ENCODE peak calls at places on chromosomes 3 and 15, in seven cellular contexts. F is psoas muscle, Q is IMR-90, U is tibial nerve, E is sigmoid colon, R is breast epithelium, X is SK-N-SH. D is an unnamed sample.

GRCh38 chr3:16300881-16301359 is 35.9 kb downstream of the OXNAD1 start:
- DNase-seq in Q (no peak), E (no peak), U (no peak), X (no peak), F (no peak), R (no peak), D (no peak)

GRCh38 chr3:63146154-63146553 is 132.0 kb upstream of the SYNPR start:
- DNase-seq in E (no peak), R (no peak), Q (no peak), F (no peak), X (no peak), U (no peak), D (no peak)

GRCh38 chr3:94115482-94115881 is 52.6 kb downstream of the NSUN3 start:
- DNase-seq in U (peak), X (peak), E (no peak), Q (peak), R (no peak), F (no peak), D (peak)

GRCh38 chr3:73037369-73037699 is 24.1 kb upstream of the EBLN2 start:
- DNase-seq in R (no peak), X (no peak), F (no peak), U (no peak), E (no peak), Q (peak), D (peak)

GRCh38 chr15:62067448-62068044 is 769 bp downstream of the C2CD4A start:
- DNase-seq in F (peak), E (peak), U (no peak), R (no peak), X (peak), Q (no peak), D (no peak)

GRCh38 chr15:35674873-35675781 is 129.2 kb upstream of the DPH6 start:
- DNase-seq in X (peak), R (no peak), U (peak), E (no peak), Q (peak), F (no peak), D (peak)

GRCh38 chr3:67241084-67241483 is 243.0 kb downstream of the KBTBD8 start:
- DNase-seq in E (no peak), Q (no peak), F (no peak), U (no peak), R (no peak), X (no peak), D (no peak)

GRCh38 chr15:66459818-66460615 is 37.5 kb downstream of the SNAPC5 start:
- DNase-seq in Q (peak), F (no peak), U (no peak), X (no peak), R (no peak), E (no peak), D (peak)

GRCh38 chr3:185021326-185021725 is 131.5 kb downstream of the C3orf70 start:
- DNase-seq in Q (peak), F (no peak), X (no peak), R (no peak), E (no peak), U (no peak), D (no peak)

GRCh38 chr15:28271697-28272250 is 50.2 kb downstream of the HERC2 start:
- DNase-seq in Q (no peak), X (no peak), F (no peak), R (no peak), U (no peak), E (no peak), D (no peak)

GRCh38 chr3:176574736-176575135 is 622.5 kb downstream of the TBL1XR1 start:
- DNase-seq in X (no peak), F (no peak), E (no peak), R (no peak), U (no peak), Q (no peak), D (no peak)

GRCh38 chr15:93152264-93152884 is 63.4 kb upstream of the RGMA start:
- DNase-seq in Q (no peak), E (no peak), F (no peak), R (no peak), U (no peak), X (no peak), D (no peak)

GRCh38 chr3:71226565-71227281 is 356.8 kb downstream of the FOXP1 start:
- DNase-seq in E (no peak), R (no peak), F (peak), U (no peak), Q (peak), X (no peak), D (peak)

GRCh38 chr3:23762214-23763039 is 43.3 kb upstream of the UBE2E1 start:
- DNase-seq in F (no peak), Q (no peak), R (no peak), E (no peak), U (no peak), X (peak), D (no peak)

GRCh38 chr3:2001306-2002108 is 97.2 kb upstream of the CNTN4 start:
- DNase-seq in E (no peak), R (no peak), Q (no peak), X (peak), U (no peak), F (no peak), D (no peak)

GRCh38 chr3:17982211-17982880 is 239.9 kb upstream of the TBC1D5 start:
- DNase-seq in E (no peak), Q (no peak), X (no peak), F (no peak), U (no peak), R (no peak), D (no peak)

DNA sequence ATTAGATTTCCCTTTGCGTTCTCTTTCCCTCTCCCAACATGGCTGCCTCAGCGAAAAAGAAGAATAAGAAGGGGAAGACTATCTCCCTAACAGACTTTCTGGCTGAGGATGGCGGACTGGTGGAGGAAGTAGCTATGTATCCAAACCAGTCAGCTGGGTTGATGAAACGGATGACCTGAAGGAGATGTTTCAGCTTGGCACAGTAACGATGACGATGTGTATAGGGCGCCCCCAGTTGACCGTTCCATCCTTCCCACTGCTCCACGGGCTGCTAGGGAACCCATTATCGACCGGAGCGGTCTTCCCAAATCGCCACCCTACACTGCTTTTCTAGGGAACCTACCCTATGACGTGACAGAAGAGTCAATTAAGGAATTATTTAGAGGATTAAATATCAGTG is 20.1 kb upstream of the PARP14 start:
- DNase-seq in R (no peak), E (no peak), U (no peak), Q (no peak), F (no peak), X (no peak), D (no peak)
- TF ChIP-seq CTCF in R (no peak), E (no peak), U (no peak), Q (no peak), F (no peak), X (no peak), D (no peak)

GRCh38 chr15:71288348-71288955 is 173.2 kb downstream of the THSD4 start:
- DNase-seq in U (no peak), Q (peak), R (no peak), F (no peak), E (no peak), X (no peak), D (no peak)
- H3K27ac ChIP-seq in U (no peak), Q (peak), R (peak), F (no peak), E (no peak), X (no peak), D (peak)

GRCh38 chr15:68372291-68372811 is 59.6 kb downstream of the ITGA11 start:
- DNase-seq in E (peak), R (no peak), Q (no peak), F (no peak), X (peak), U (no peak), D (peak)
- TF ChIP-seq CTCF in E (no peak), R (peak), Q (peak), F (peak), X (peak), U (no peak), D (peak)

GRCh38 chr3:40104441-40104840 is 205.1 kb upstream of the EIF1B start:
- DNase-seq in X (no peak), F (no peak), E (no peak), R (no peak), Q (no peak), U (no peak), D (no peak)
- H3K27ac ChIP-seq in X (no peak), F (no peak), E (no peak), R (no peak), Q (no peak), U (no peak), D (no peak)

GRCh38 chr15:56824174-56824573 is 90.9 kb upstream of the ZNF280D start:
- DNase-seq in F (no peak), E (no peak), U (no peak), Q (no peak), R (no peak), X (no peak), D (no peak)

GRCh38 chr15:56820333-56820732 is 87.0 kb upstream of the ZNF280D start:
- DNase-seq in R (no peak), U (no peak), F (no peak), E (no peak), Q (no peak), X (no peak), D (no peak)

GRCh38 chr15:56817690-56818089 is 84.4 kb upstream of the ZNF280D start:
- DNase-seq in F (no peak), Q (no peak), E (no peak), R (no peak), U (no peak), X (no peak), D (no peak)

GRCh38 chr15:56817266-56817665 is 84.0 kb upstream of the ZNF280D start:
- DNase-seq in Q (peak), R (no peak), E (no peak), U (no peak), F (no peak), X (no peak), D (peak)

DNA sequence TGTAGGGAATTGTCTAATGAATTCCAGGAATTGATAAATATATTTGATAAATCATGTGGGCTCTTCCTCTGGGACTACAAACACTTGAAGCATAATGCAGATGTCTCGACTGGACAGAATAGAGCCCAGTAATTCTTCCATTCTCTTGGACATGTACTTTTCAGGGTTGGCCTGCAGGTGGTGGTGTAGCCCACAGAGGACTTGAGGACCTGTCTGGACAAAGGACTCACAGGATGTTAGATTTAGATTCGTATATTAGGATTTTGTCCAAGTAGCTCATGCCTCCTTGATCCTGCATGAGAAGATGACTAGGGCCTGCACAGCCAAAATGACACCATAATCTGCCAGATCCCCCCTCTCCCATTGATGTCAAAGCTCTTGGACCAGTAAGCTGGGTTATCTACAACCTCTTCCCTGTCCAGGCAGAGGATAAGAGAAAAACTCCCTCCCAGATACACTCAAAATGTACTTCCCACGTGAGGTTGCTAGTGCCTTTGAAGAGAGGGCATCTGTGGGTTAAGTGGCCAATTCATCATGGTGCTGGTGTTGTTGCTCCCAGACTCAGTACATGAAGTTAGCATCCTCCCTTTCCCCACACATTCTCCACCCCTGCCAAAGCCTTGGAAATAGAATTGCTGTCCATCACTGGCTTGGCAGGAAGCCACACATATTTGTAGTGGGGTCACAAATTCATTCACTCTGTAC is 88.6 kb upstream of the ZNF280D start:
- DNase-seq in U (no peak), X (peak), R (peak), Q (peak), F (peak), E (peak), D (peak)
- TF ChIP-seq CTCF in U (peak), X (peak), R (peak), Q (peak), F (peak), E (peak), D (peak)

GRCh38 chr15:74265046-74265639 is 29.0 kb downstream of the CCDC33 start:
- DNase-seq in U (no peak), Q (peak), X (no peak), F (peak), E (no peak), R (no peak), D (no peak)
- H3K27ac ChIP-seq in U (no peak), Q (no peak), X (no peak), F (no peak), E (no peak), R (no peak), D (no peak)

GRCh38 chr3:7630351-7630911 is 769.5 kb downstream of the GRM7 start:
- DNase-seq in R (no peak), F (no peak), U (no peak), Q (no peak), E (no peak), X (peak), D (no peak)

GRCh38 chr3:7632305-7632704 is 771.4 kb downstream of the GRM7 start:
- DNase-seq in E (no peak), X (no peak), Q (no peak), F (no peak), U (no peak), R (no peak), D (no peak)

GRCh38 chr3:7630925-7631324 is 770.0 kb downstream of the GRM7 start:
- DNase-seq in F (no peak), E (peak), U (no peak), Q (no peak), X (peak), R (no peak), D (peak)
- TF ChIP-seq CTCF in F (no peak), E (no peak), U (no peak), Q (no peak), X (no peak), R (no peak), D (peak)

DNA sequence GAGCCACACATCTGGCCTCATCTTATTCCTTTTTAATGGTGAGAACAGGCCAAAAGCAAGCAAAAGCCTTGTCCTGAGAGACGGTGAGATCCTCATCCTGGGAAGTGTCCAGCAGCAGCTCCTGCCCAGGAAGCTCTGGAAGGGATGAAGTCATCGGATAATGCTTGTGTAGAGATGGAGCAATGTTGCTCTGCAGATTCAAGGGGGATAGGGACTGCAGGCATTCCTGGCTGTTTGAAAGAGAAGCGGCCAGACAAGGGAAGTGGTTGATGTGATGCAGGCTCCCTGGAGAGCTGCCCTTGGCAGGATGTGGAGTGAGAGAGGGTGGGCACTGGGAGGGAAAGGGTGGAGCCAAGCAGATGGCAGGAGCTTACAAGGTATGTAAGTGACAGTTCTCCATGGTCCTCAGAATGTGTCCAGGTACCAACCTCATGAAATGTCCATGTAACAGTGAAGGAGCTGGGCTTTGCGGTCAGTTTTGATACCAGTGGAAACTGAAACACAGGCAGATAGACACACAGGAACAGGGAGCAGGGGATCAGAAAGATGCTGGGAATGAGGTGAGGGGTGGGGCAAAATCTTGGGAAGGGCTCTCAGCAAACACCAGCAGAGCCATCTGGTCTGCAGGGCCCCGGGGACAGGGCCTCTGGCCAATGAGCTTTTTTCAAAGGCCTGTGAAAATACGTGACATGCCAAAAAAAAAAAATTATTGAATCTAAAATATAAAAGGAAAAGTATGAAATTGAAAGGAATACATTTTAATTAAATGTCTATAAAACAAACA is 32.2 kb upstream of the LACTB start:
- DNase-seq in F (peak), X (peak), E (peak), R (no peak), U (peak), Q (peak), D (peak)
- H3K27ac ChIP-seq in F (no peak), X (peak), E (peak), R (no peak), U (peak), Q (peak), D (peak)

GRCh38 chr3:140972833-140973232 is 31.2 kb downstream of the SLC25A36 start:
- DNase-seq in F (no peak), X (no peak), Q (peak), R (no peak), U (no peak), E (no peak), D (no peak)
- TF ChIP-seq CTCF in F (peak), X (peak), Q (peak), R (peak), U (no peak), E (no peak), D (peak)

GRCh38 chr3:34189133-34189532 is 390.7 kb downstream of the PDCD6IP start:
- DNase-seq in Q (no peak), R (no peak), X (no peak), E (no peak), F (no peak), U (no peak), D (no peak)

GRCh38 chr3:34180532-34180931 is 382.1 kb downstream of the PDCD6IP start:
- DNase-seq in F (no peak), R (no peak), Q (no peak), E (no peak), X (no peak), U (no peak), D (no peak)

GRCh38 chr3:34183114-34183513 is 384.7 kb downstream of the PDCD6IP start:
- DNase-seq in U (no peak), Q (no peak), X (no peak), R (no peak), E (no peak), F (no peak), D (no peak)

GRCh38 chr3:34183581-34184313 is 385.3 kb downstream of the PDCD6IP start:
- DNase-seq in R (no peak), X (no peak), Q (no peak), F (no peak), E (no peak), U (no peak), D (no peak)

DNA sequence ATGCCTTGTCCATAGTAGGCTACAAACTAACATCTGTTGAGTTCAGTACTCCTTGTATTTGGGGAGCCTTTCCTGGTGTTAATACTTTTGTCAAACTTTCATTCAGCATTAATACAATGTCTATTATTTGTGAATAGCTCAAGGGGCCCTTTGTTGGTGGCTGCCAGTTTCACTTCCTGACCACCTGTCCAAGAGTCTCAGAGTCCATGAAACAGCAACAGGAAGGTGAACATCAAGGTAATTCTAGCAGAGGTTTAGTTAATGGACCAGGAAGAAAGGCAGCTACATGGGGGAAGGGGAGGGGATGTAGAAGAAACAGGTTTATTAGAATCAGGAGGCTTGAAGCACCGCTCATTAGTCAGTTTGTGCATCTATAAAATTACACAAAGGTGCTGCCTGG is 386.9 kb downstream of the PDCD6IP start:
- DNase-seq in E (no peak), R (no peak), X (no peak), Q (no peak), F (no peak), U (no peak), D (no peak)
- H3K27ac ChIP-seq in E (no peak), R (no peak), X (no peak), Q (no peak), F (no peak), U (no peak), D (no peak)

D was measured in brain microvascular endothelial cell.